ENCODE peak calls at places on chromosomes 7 and 10, in six cellular contexts. T is HCT116, Z is MM.1S, K is hepatocyte, Y is HepG2, J is PC-9. B is an unnamed sample. For H3K4me1 and H3K36me3, the result is how much of the 10 kb centered on the place peaks cover.

GRCh38 chr10:70376436-70377378 is 5.7 kb downstream of the LRRC20 start:
- DNase-seq in Y (no peak), J (peak), T (no peak), Z (no peak), K (no peak), B (no peak)

GRCh38 chr7:100675581-100676350 is 2.2 kb downstream of the GNB2 start:
- DNase-seq in J (no peak), T (no peak), Y (no peak), K (peak), Z (peak), B (peak)

GRCh38 chr10:95604630-95605029 is 43.5 kb upstream of the SORBS1 start:
- DNase-seq in J (no peak), K (no peak), Y (peak), T (no peak), Z (no peak), B (no peak)

GRCh38 chr10:35219292-35219691 is 92.6 kb downstream of the CREM start:
- DNase-seq in Z (no peak), Y (no peak), T (no peak), J (no peak), K (no peak), B (no peak)

GRCh38 chr7:76396039-76396732 is 13.3 kb downstream of the SSC4D start:
- DNase-seq in J (peak), T (no peak), Z (no peak), K (no peak), Y (no peak), B (no peak)

GRCh38 chr7:79787623-79788022 is 334.2 kb upstream of the MAGI2 start:
- DNase-seq in Y (no peak), J (no peak), Z (no peak), T (no peak), K (no peak), B (no peak)

GRCh38 chr7:6607651-6608051 is 7.8 kb upstream of the ZNF853 start:
- DNase-seq in J (no peak), K (no peak), Y (no peak), T (no peak), Z (no peak), B (no peak)

GRCh38 chr7:103117016-103117415 is 31.9 kb downstream of the NAPEPLD start:
- DNase-seq in K (no peak), Y (no peak), Z (no peak), T (no peak), J (no peak), B (no peak)

GRCh38 chr7:134897936-134898335 is 88.4 kb upstream of the AGBL3 start:
- DNase-seq in T (no peak), Z (no peak), K (no peak), Y (no peak), J (no peak), B (no peak)
- H3K4me1 ChIP-seq in T (under half), Z (under half), K (half or more), Y (half or more), J (under half), B (under half)

DNA sequence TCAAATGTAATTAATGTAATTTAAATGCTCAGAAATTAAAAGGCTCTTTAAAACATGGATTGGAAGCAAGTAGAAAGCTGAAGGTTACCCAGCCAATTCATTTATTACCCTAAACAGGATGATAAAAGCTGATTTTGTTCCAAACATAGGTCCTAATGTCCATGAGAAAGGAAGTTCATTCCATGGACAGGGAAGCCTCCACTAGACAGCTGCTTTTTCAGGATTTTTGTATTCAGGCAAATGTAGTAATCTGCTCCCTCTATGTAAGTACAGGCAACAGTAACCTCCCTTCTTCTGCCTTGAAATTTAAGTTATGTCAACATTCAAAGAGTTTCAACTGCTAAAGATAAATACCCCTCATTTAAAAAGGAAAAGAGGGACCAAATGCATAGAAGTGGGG is 123.0 kb upstream of the WNT16 start:
- DNase-seq in T (no peak), K (no peak), J (no peak), Y (no peak), Z (no peak), B (no peak)
- H3K36me3 ChIP-seq in T (under half), K (under half), J (under half), Y (under half), Z (under half), B (under half)

GRCh38 chr10:43964486-43964885 is 315.8 kb upstream of the ZNF32 start:
- DNase-seq in T (no peak), K (no peak), J (no peak), Y (no peak), Z (no peak), B (no peak)

GRCh38 chr10:43965033-43965917 is 316.6 kb upstream of the ZNF32 start:
- DNase-seq in Z (peak), Y (no peak), J (no peak), K (no peak), T (no peak), B (peak)

GRCh38 chr10:43966571-43966965 is 317.9 kb upstream of the ZNF32 start:
- DNase-seq in K (no peak), T (no peak), Y (no peak), Z (no peak), J (no peak), B (no peak)

GRCh38 chr10:43968076-43968475 is 319.4 kb upstream of the ZNF32 start:
- DNase-seq in T (no peak), Y (no peak), K (no peak), J (no peak), Z (no peak), B (no peak)

DNA sequence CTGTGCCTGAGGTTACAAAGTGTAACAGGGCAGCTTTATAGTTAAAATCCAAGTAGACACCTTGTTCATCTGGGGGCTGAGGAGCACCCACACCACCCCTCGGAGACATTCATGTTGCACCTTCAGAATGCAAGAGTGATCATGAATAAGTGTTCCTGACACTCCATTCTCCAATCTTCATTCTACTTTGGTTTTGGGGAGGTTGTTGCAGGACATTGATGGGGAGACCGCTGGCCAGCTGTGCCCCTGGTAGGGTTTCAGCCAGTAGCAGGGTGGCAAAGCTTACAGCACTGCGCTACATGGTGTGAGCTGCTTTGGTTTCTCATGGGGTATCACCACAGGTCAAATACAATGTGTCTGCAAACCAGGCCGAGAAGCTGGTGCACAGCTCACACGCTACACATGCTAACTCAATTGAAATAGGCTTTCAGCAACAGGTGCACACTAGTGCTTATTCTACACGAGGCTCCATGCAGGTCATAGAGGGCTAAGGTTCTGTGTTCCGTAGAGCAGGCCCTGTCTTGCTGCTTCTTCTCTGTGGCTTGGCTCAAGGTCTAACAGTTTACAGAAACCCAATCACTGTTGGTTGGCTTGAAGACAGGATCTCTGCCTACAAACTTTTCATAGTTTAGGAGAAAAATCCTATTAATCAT is 317.4 kb upstream of the ZNF32 start:
- DNase-seq in K (no peak), Y (no peak), T (no peak), Z (no peak), J (no peak), B (no peak)
- H3K4me2 ChIP-seq in K (no peak), Y (no peak), T (no peak), Z (no peak), J (no peak), B (peak)

DNA sequence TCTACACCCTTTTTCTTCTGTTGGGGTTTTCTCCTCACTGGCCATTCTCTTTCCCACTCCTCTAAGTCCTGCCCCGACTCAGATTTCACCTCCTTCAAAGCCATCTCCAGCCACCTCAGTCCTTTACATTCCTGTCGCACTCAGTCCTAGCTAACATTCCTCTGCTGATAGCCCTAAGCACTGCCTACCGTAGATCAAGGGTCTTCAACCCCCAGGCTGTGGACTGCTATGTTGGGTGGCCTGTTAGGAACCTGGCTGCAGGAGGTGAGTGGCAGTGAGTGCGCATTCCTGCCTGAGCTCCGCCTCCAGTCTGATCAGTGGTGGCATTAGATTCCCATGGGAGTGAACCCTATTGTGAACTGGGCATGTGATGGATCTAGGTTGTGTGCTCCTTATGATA is 11.2 kb downstream of the PFKFB3 start:
- DNase-seq in J (no peak), T (no peak), Y (no peak), K (no peak), Z (no peak), B (no peak)
- H3K4me1 ChIP-seq in J (under half), T (under half), Y (under half), K (under half), Z (under half), B (under half)

B was measured in OCI-LY7.